ENCODE peak calls at places on chromosomes 12 and 14, in five cellular contexts. One of them, this sample, is unnamed.

GRCh38 chr12:56299308-56299852 is 750 bp downstream of the CS start:
- DNase-seq in H1: peak
- DNase-seq in HepG2: no peak
- DNase-seq in NT2/D1: no peak
- DNase-seq in GM12878: no peak
- DNase-seq in this sample: no peak

GRCh38 chr12:6047249-6048227 is 76.9 kb downstream of the VWF start:
- DNase-seq in H1: no peak
- DNase-seq in HepG2: no peak
- DNase-seq in NT2/D1: no peak
- DNase-seq in GM12878: no peak
- DNase-seq in this sample: no peak

GRCh38 chr12:110733857-110734373 is 8.8 kb downstream of the PPP1CC start:
- DNase-seq in H1: no peak
- DNase-seq in HepG2: no peak
- DNase-seq in NT2/D1: no peak
- DNase-seq in GM12878: no peak
- DNase-seq in this sample: no peak

GRCh38 chr12:93122569-93123091 is 193.5 kb upstream of the EEA1 start:
- DNase-seq in H1: no peak
- DNase-seq in HepG2: peak
- DNase-seq in NT2/D1: no peak
- DNase-seq in GM12878: no peak
- DNase-seq in this sample: no peak

GRCh38 chr14:92760524-92760805 is 12.0 kb upstream of the LGMN start:
- DNase-seq in H1: no peak
- DNase-seq in HepG2: no peak
- DNase-seq in NT2/D1: no peak
- DNase-seq in GM12878: no peak
- DNase-seq in this sample: no peak

GRCh38 chr12:2288001-2288400 is 235.2 kb downstream of the CACNA1C start:
- DNase-seq in H1: no peak
- DNase-seq in HepG2: no peak
- DNase-seq in NT2/D1: no peak
- DNase-seq in GM12878: no peak
- DNase-seq in this sample: no peak

GRCh38 chr14:22598896-22599244 is 770 bp downstream of the ABHD4 start:
- DNase-seq in H1: no peak
- DNase-seq in HepG2: peak
- DNase-seq in NT2/D1: no peak
- DNase-seq in GM12878: no peak
- DNase-seq in this sample: peak

GRCh38 chr12:28507055-28507454 is 316.8 kb downstream of the CCDC91 start:
- DNase-seq in H1: no peak
- DNase-seq in HepG2: no peak
- DNase-seq in NT2/D1: no peak
- DNase-seq in GM12878: no peak
- DNase-seq in this sample: no peak

GRCh38 chr12:127400231-127400630 is 866.7 kb upstream of the TMEM132C start:
- DNase-seq in H1: no peak
- DNase-seq in HepG2: no peak
- DNase-seq in NT2/D1: no peak
- DNase-seq in GM12878: no peak
- DNase-seq in this sample: no peak

GRCh38 chr14:23066855-23067744 is 9.8 kb upstream of the CDH24 start:
- DNase-seq in H1: no peak
- DNase-seq in HepG2: no peak
- DNase-seq in NT2/D1: no peak
- DNase-seq in GM12878: no peak
- DNase-seq in this sample: no peak

GRCh38 chr12:27577688-27578087 is 53.7 kb downstream of the PPFIBP1 start:
- DNase-seq in H1: no peak
- DNase-seq in HepG2: no peak
- DNase-seq in NT2/D1: no peak
- DNase-seq in GM12878: no peak
- DNase-seq in this sample: no peak

GRCh38 chr12:4816776-4817530 is 92.8 kb upstream of the KCNA1 start:
- DNase-seq in H1: no peak
- DNase-seq in HepG2: no peak
- DNase-seq in NT2/D1: no peak
- DNase-seq in GM12878: no peak
- DNase-seq in this sample: no peak

GRCh38 chr14:58082011-58082410 is 70.0 kb downstream of the ARMH4 start:
- DNase-seq in H1: no peak
- DNase-seq in HepG2: no peak
- DNase-seq in NT2/D1: no peak
- DNase-seq in GM12878: no peak
- DNase-seq in this sample: no peak

GRCh38 chr12:65113621-65114035 is 7.5 kb downstream of the WIF1 start:
- DNase-seq in H1: no peak
- DNase-seq in HepG2: peak
- DNase-seq in NT2/D1: no peak
- DNase-seq in GM12878: no peak
- DNase-seq in this sample: no peak

GRCh38 chr12:66600805-66601392 is 78.0 kb downstream of the GRIP1 start:
- DNase-seq in H1: no peak
- DNase-seq in HepG2: no peak
- DNase-seq in NT2/D1: no peak
- DNase-seq in GM12878: no peak
- DNase-seq in this sample: no peak

GRCh38 chr12:96211989-96212388 is 17.8 kb downstream of the ELK3 start:
- DNase-seq in H1: no peak
- DNase-seq in HepG2: no peak
- DNase-seq in NT2/D1: no peak
- DNase-seq in GM12878: no peak
- DNase-seq in this sample: no peak

GRCh38 chr12:76006028-76006916 is 25.3 kb downstream of the PHLDA1 start:
- DNase-seq in H1: no peak
- DNase-seq in HepG2: no peak
- DNase-seq in NT2/D1: no peak
- DNase-seq in GM12878: no peak
- DNase-seq in this sample: no peak

GRCh38 chr12:96889273-96889933 is 17.7 kb upstream of the NEDD1 start:
- DNase-seq in H1: no peak
- DNase-seq in HepG2: no peak
- DNase-seq in NT2/D1: peak
- DNase-seq in GM12878: no peak
- DNase-seq in this sample: no peak

GRCh38 chr12:14960548-14961465 is 594 bp downstream of the ARHGDIB start:
- DNase-seq in H1: no peak
- DNase-seq in HepG2: no peak
- DNase-seq in NT2/D1: no peak
- DNase-seq in GM12878: no peak
- DNase-seq in this sample: no peak

GRCh38 chr14:63486729-63487128 is 56.4 kb downstream of the PPP2R5E start:
- DNase-seq in H1: no peak
- DNase-seq in HepG2: no peak
- DNase-seq in NT2/D1: no peak
- DNase-seq in GM12878: no peak
- DNase-seq in this sample: no peak

GRCh38 chr12:21433525-21433924 is 3.9 kb upstream of the PYROXD1 start:
- DNase-seq in H1: no peak
- DNase-seq in HepG2: no peak
- DNase-seq in NT2/D1: no peak
- DNase-seq in GM12878: no peak
- DNase-seq in this sample: no peak

GRCh38 chr12:1562813-1563412 is 31.5 kb downstream of the FBXL14 start:
- DNase-seq in H1: no peak
- DNase-seq in HepG2: no peak
- DNase-seq in NT2/D1: no peak
- DNase-seq in GM12878: no peak
- DNase-seq in this sample: no peak

GRCh38 chr14:38592764-38593442 is 337.0 kb upstream of the CLEC14A start:
- DNase-seq in H1: no peak
- DNase-seq in HepG2: no peak
- DNase-seq in NT2/D1: no peak
- DNase-seq in GM12878: no peak
- DNase-seq in this sample: no peak

GRCh38 chr12:89101440-89101839 is 250.9 kb downstream of the DUSP6 start:
- DNase-seq in H1: no peak
- DNase-seq in HepG2: no peak
- DNase-seq in NT2/D1: no peak
- DNase-seq in GM12878: no peak
- DNase-seq in this sample: no peak
- TF ChIP-seq SUZ12 in H1: no peak
- TF ChIP-seq SUZ12 in HepG2: no peak
- TF ChIP-seq SUZ12 in NT2/D1: no peak
- TF ChIP-seq SUZ12 in GM12878: no peak
- TF ChIP-seq SUZ12 in this sample: no peak

GRCh38 chr12:30754383-30754749 is 385 bp downstream of the CAPRIN2 start:
- DNase-seq in H1: no peak
- DNase-seq in HepG2: no peak
- DNase-seq in NT2/D1: no peak
- DNase-seq in GM12878: no peak
- DNase-seq in this sample: no peak
- TF ChIP-seq SUZ12 in H1: no peak
- TF ChIP-seq SUZ12 in HepG2: no peak
- TF ChIP-seq SUZ12 in NT2/D1: no peak
- TF ChIP-seq SUZ12 in GM12878: no peak
- TF ChIP-seq SUZ12 in this sample: no peak

DNA sequence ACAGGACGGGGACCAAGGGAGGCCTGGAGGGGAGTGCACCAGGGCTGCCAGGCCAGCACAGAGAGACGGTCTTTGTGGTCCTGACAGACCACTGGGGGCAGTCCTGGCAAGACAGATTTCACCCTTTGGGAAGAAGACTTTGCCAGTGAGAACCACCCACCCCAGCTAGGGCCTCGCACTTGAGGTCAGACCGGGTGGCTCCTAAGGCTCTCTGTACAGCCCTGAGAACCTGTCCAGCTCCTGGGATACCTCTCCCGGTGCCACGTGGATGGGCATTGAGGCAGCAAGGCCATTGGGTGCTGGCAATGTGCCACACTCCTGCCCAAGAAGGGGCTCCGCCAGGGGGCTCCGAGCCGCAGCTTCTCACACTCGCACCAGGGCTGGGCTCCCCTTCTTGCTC is 42.4 kb downstream of the DEGS2 start:
- DNase-seq in H1: no peak
- DNase-seq in HepG2: no peak
- DNase-seq in NT2/D1: no peak
- DNase-seq in GM12878: no peak
- DNase-seq in this sample: no peak
- TF ChIP-seq SUZ12 in H1: no peak
- TF ChIP-seq SUZ12 in HepG2: no peak
- TF ChIP-seq SUZ12 in NT2/D1: no peak
- TF ChIP-seq SUZ12 in GM12878: no peak
- TF ChIP-seq SUZ12 in this sample: no peak

GRCh38 chr14:102415671-102416070 is 52.9 kb downstream of the TECPR2 start:
- DNase-seq in H1: no peak
- DNase-seq in HepG2: no peak
- DNase-seq in NT2/D1: no peak
- DNase-seq in GM12878: no peak
- DNase-seq in this sample: no peak
- TF ChIP-seq SUZ12 in H1: no peak
- TF ChIP-seq SUZ12 in HepG2: no peak
- TF ChIP-seq SUZ12 in NT2/D1: no peak
- TF ChIP-seq SUZ12 in GM12878: no peak
- TF ChIP-seq SUZ12 in this sample: no peak

GRCh38 chr14:70755655-70756054 is 53.7 kb downstream of the MAP3K9 start:
- DNase-seq in H1: no peak
- DNase-seq in HepG2: no peak
- DNase-seq in NT2/D1: no peak
- DNase-seq in GM12878: no peak
- DNase-seq in this sample: no peak

GRCh38 chr14:70753518-70753953 is 55.8 kb downstream of the MAP3K9 start:
- DNase-seq in H1: no peak
- DNase-seq in HepG2: peak
- DNase-seq in NT2/D1: no peak
- DNase-seq in GM12878: no peak
- DNase-seq in this sample: no peak

GRCh38 chr14:70759398-70759797 is 49.9 kb downstream of the MAP3K9 start:
- DNase-seq in H1: no peak
- DNase-seq in HepG2: no peak
- DNase-seq in NT2/D1: no peak
- DNase-seq in GM12878: no peak
- DNase-seq in this sample: no peak

GRCh38 chr14:70754989-70755388 is 54.3 kb downstream of the MAP3K9 start:
- DNase-seq in H1: no peak
- DNase-seq in HepG2: peak
- DNase-seq in NT2/D1: no peak
- DNase-seq in GM12878: no peak
- DNase-seq in this sample: no peak
- TF ChIP-seq SUZ12 in H1: no peak
- TF ChIP-seq SUZ12 in HepG2: no peak
- TF ChIP-seq SUZ12 in NT2/D1: no peak
- TF ChIP-seq SUZ12 in GM12878: no peak
- TF ChIP-seq SUZ12 in this sample: no peak

DNA sequence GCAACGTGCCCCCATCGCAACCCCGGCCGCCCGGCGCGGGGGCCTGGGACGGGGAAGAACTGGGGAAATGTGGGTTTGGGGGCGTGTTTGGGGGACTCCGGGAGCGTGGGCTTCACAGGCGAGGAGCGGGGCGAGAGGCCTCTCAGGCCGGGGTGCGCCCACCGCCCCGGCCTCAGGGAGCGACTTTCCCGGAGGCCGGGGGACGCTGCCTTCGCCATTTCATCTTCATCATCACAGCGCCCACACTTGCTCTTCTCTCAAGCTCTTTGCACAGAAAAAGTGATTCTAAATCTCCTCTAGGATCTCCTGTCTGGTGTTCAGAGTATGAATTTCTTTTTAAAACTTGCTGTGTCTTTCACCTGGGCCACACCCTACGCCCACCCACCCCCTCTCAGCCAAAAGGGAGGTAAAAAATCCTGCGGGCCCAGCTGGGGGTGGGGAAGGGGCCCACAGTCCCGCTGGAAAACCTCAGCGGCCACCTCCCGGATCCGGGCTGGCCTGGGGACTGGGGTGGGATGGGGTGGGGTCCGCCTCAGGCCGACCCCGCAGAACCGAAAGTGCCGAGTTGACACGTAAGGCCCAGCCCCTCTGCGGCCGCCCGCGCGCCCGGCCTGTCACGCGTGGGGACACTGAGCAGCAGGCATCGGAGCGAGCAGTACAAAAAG is 7.4 kb downstream of the CDKN1B start:
- DNase-seq in H1: peak
- DNase-seq in HepG2: no peak
- DNase-seq in NT2/D1: no peak
- DNase-seq in GM12878: no peak
- DNase-seq in this sample: no peak
- TF ChIP-seq SUZ12 in H1: no peak
- TF ChIP-seq SUZ12 in HepG2: no peak
- TF ChIP-seq SUZ12 in NT2/D1: no peak
- TF ChIP-seq SUZ12 in GM12878: no peak
- TF ChIP-seq SUZ12 in this sample: no peak

GRCh38 chr14:76391981-76392690 is 16.2 kb downstream of the ESRRB start:
- DNase-seq in H1: no peak
- DNase-seq in HepG2: no peak
- DNase-seq in NT2/D1: no peak
- DNase-seq in GM12878: no peak
- DNase-seq in this sample: no peak
- TF ChIP-seq SUZ12 in H1: no peak
- TF ChIP-seq SUZ12 in HepG2: no peak
- TF ChIP-seq SUZ12 in NT2/D1: no peak
- TF ChIP-seq SUZ12 in GM12878: no peak
- TF ChIP-seq SUZ12 in this sample: no peak